ENCODE peak calls at places on chromosomes 3 and 15, in four cellular contexts. L is fibroblast of lung, Z is uterus, S is aorta. B is an unnamed sample.

GRCh38 chr15:77851696-77852095 is 219.0 kb upstream of the LINGO1 start:
- DNase-seq in S (no peak), Z (no peak), L (no peak), B (no peak)

GRCh38 chr15:34886134-34886533 is 83.4 kb downstream of the AQR start:
- DNase-seq in Z (no peak), S (no peak), L (peak; percentile 21), B (no peak)

GRCh38 chr3:16350041-16350952 is 85.3 kb downstream of the OXNAD1 start:
- DNase-seq in L (peak; percentile 79), Z (no peak), S (no peak), B (no peak)

GRCh38 chr3:187280644-187281043 is 10.9 kb downstream of the MASP1 start:
- DNase-seq in S (no peak), L (no peak), Z (no peak), B (no peak)

GRCh38 chr3:168094877-168095610 is 680 bp downstream of the GOLIM4 start:
- DNase-seq in L (peak; percentile 70), Z (peak; percentile 41), S (peak; percentile 78), B (no peak)

GRCh38 chr3:185717121-185717520 is 107.7 kb downstream of the IGF2BP2 start:
- DNase-seq in S (no peak), L (peak; percentile 86), Z (no peak), B (no peak)

GRCh38 chr3:54123538-54124196 is 1.3 kb downstream of the CACNA2D3 start:
- DNase-seq in Z (no peak), L (peak; percentile 4), S (no peak), B (no peak)

GRCh38 chr3:22939349-22939748 is 263.8 kb upstream of the UBE2E2 start:
- DNase-seq in L (no peak), Z (no peak), S (no peak), B (no peak)

GRCh38 chr15:31326729-31327673 is at the start of gene KLF13:
- DNase-seq in Z (no peak), L (peak; percentile 61), S (peak; percentile 83), B (peak; percentile 84)

GRCh38 chr15:44038801-44039200 is 156.3 kb downstream of the FRMD5 start:
- DNase-seq in S (no peak), Z (no peak), L (peak; percentile 78), B (no peak)

GRCh38 chr3:46293991-46294833 is 52.0 kb downstream of the CCR3 start:
- DNase-seq in S (no peak), Z (no peak), L (no peak), B (no peak)

GRCh38 chr3:99931059-99931458 is 113.4 kb downstream of the CMSS1 start:
- DNase-seq in Z (no peak), S (no peak), L (no peak), B (no peak)

GRCh38 chr3:23685484-23686258 is 120.1 kb upstream of the UBE2E1 start:
- DNase-seq in S (peak; percentile 89), L (peak; percentile 98), Z (peak; percentile 89), B (no peak)

GRCh38 chr15:25022233-25022632 is 67.4 kb downstream of the SNRPN start:
- DNase-seq in S (no peak), L (peak; percentile 75), Z (no peak), B (no peak)

GRCh38 chr15:91469627-91470567 is 369.8 kb downstream of the SV2B start:
- DNase-seq in Z (no peak), S (no peak), L (no peak), B (peak; percentile 89)

GRCh38 chr3:29331035-29331434 is 50.2 kb downstream of the RBMS3 start:
- DNase-seq in L (no peak), S (no peak), Z (no peak), B (no peak)

GRCh38 chr3:96970211-96970610 is 155.8 kb downstream of the EPHA6 start:
- DNase-seq in S (no peak), L (peak; percentile 23), Z (no peak), B (no peak)

GRCh38 chr15:38647683-38648082 is 83.1 kb upstream of the RASGRP1 start:
- DNase-seq in L (peak; percentile 7), Z (no peak), S (no peak), B (no peak)

GRCh38 chr3:113812854-113813253 is 25.7 kb upstream of the GRAMD1C start:
- DNase-seq in Z (no peak), S (no peak), L (no peak), B (no peak)

GRCh38 chr3:15276028-15276717 is 56.2 kb downstream of the SH3BP5 start:
- DNase-seq in L (peak; percentile 75), S (no peak), Z (no peak), B (no peak)

GRCh38 chr15:49145651-49146609 is 9.5 kb downstream of the COPS2 start:
- DNase-seq in L (peak; percentile 63), Z (no peak), S (no peak), B (peak; percentile 24)

GRCh38 chr3:195003006-195003892 is 267.7 kb downstream of the XXYLT1 start:
- DNase-seq in S (peak; percentile 73), L (no peak), Z (peak; percentile 64), B (no peak)

GRCh38 chr3:71232175-71232679 is 351.3 kb downstream of the FOXP1 start:
- DNase-seq in Z (no peak), S (no peak), L (no peak), B (no peak)

GRCh38 chr15:29043731-29044485 is 158.1 kb downstream of the APBA2 start:
- DNase-seq in L (peak; percentile 93), Z (no peak), S (no peak), B (no peak)

GRCh38 chr3:76585794-76586392 is 454.0 kb upstream of the ROBO2 start:
- DNase-seq in L (peak; percentile 2), Z (no peak), S (no peak), B (no peak)

GRCh38 chr15:41161736-41162135 is 45.7 kb upstream of the INO80 start:
- DNase-seq in S (no peak), Z (no peak), L (peak; percentile 41), B (no peak)
- H3K27ac ChIP-seq in S (no peak overlapping the region), Z (no peak overlapping the region), L (peak overlapping the region; percentile 76), B (no peak overlapping the region)

DNA sequence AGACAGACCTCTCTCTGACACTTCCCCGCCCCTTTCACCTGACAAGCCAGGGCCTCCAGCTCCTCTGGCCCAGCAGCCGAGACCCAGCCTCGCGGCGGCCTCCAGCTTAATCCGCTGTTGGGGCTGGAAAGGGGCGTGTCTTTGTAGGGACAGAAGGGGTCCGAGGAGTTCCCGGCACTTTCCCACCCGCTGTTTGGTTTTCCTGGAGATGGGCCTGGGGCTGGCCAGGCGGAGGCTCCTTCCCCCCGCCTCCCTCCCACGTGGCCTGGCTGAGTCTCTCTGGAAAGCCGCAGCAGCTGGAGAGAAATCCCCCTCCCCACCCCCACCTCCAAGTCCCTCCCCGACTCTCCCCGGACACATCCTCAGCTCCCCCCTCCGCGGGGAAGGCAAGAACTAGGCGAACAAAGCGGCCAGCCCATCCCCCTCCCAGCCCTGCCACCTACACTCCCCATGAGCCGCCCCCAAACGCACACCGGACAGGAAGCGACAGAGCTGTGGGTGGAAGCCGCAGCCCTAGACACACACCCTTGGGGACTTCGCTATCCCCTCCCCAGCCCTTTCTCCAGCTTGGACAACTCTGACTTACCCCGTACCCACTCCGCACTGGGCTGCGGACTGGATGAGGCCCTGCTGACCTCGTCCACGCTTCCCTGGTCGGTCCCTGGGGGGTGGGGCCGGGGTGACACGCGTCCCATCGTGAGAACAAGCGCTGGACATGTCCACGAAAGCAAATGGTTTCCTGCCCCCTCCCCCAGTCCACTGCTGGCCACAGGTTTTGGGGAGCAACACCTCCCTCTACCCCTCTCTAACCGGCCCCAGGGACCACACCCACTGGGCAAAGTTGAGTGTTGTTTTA is 1.2 kb downstream of the IGDCC4 start:
- DNase-seq in Z (peak; percentile 33), L (peak; percentile 89), S (peak; percentile 69), B (no peak)
- H3K4me3 ChIP-seq in Z (peak overlapping the region; percentile 22), L (peak overlapping the region; percentile 46), S (peak overlapping the region; percentile 5), B (no peak overlapping the region)

GRCh38 chr3:66383023-66383422 is 117.8 kb downstream of the LRIG1 start:
- DNase-seq in S (no peak), Z (no peak), L (no peak), B (no peak)

GRCh38 chr3:66383998-66384745 is 116.7 kb downstream of the LRIG1 start:
- DNase-seq in S (no peak), Z (no peak), L (no peak), B (no peak)

GRCh38 chr3:66386925-66387650 is 113.7 kb downstream of the LRIG1 start:
- DNase-seq in L (no peak), Z (no peak), S (no peak), B (no peak)

GRCh38 chr3:66385066-66385465 is 115.8 kb downstream of the LRIG1 start:
- DNase-seq in L (no peak), Z (no peak), S (no peak), B (no peak)

DNA sequence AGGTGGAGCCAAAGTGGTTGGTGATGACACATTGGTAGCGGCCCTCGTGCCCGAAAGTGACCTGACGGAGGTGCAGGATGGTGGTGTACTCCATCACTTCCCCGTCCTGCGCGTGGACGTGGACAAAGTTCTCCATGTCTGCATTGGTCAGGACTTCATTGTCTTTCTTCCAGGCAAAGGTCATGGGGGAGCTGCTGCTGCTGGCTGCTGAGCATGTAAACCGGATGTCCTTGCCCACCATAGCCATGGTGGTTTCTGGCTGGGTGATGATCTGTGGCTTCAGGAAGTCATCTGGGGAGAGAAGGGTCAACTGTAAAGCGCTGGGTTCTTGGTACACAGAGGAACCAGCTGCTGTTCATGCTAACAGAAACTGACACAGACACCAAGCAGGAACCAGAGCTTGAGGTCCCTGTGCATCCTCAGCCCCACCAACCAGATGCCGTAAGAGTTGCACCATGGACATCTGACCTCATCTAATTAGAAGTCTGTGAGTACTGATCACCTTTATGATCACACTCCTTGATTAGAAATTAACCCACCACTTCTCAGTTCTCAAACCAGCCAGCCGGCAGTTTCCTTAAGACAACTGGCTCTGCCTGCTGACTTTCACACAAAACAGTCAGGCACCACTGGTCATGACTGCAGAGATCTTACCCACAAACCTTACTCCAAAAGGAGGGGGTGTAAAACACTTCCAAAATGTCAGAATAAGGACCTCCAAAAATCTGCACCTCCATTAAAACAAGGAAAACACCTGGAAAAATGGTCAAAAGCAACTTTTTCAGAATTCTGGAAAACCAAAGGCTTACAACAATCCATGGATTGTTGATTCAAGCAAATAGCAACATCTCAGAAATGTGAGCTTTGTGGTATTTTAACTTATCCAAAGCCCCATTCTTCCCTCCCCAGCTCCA is 114.6 kb downstream of the LRIG1 start:
- DNase-seq in S (no peak), Z (no peak), L (no peak), B (no peak)
- H3K4me1 ChIP-seq in S (no peaks in the 10 kb centered on the region), Z (no peaks in the 10 kb centered on the region), L (no peaks in the 10 kb centered on the region), B (peaks cover 32% of the 10 kb centered on the region)

DNA sequence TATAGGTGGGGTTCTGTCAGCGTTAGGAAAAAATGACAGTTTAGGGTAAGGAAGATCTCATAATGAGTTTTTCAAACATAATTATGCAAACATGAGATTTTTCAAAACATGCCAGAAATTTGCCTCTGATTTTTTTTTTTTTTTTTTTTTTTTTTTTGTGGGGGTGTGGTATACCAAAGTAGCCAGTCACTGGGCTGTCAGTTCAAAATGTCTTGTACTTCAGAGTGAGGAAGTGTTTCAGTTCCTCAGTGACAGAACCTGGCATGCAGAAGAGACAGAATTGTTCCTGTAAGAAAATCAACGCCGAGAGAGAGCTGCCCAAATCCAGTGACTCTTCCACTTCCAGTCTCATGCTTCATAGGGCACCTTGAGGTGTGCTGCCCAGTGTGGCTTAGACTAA is 9.7 kb downstream of the NCBP2 start:
- DNase-seq in Z (no peak), L (no peak), S (no peak), B (no peak)
- H3K27ac ChIP-seq in Z (no peak overlapping the region), L (no peak overlapping the region), S (no peak overlapping the region), B (no peak overlapping the region)

B was measured in CD4-positive, alpha-beta memory T cell.